ENCODE peak calls at places on chromosomes 2 and 18, in ten cellular contexts. E is fibroblast of pulmonary artery; S is H9; F is epithelial cell of proximal tubule; L is IMR-90; N is iPS-NIHi11; X is WTC11; U is pulmonary artery endothelial cell; D is B cell; P is stimulated activated CD8-positive, alpha-beta memory T cell treated with anti-CD3 and anti-CD28 coated beads, Interleukin-15, amount 100 ng/mL, for 24 hours. G is an unnamed sample.

GRCh38 chr2:109481196-109481555 is 132.6 kb downstream of the SEPTIN10 start:
- DNase-seq in S (no peak), E (no peak), X (no peak), D (no peak), F (no peak), P (no peak), U (no peak), N (no peak), L (no peak), G (no peak)

GRCh38 chr2:166163775-166164174 is 36.0 kb upstream of the SCN1A start:
- DNase-seq in F (no peak), L (peak), E (no peak), X (no peak), D (no peak), S (no peak), P (no peak), N (no peak), U (no peak), G (no peak)

GRCh38 chr2:54810236-54810635 is 86.8 kb downstream of the EML6 start:
- DNase-seq in L (no peak), X (no peak), S (no peak), D (no peak), F (no peak), P (no peak), N (no peak), E (no peak), U (no peak), G (no peak)

GRCh38 chr18:49988101-49988500 is 174.8 kb upstream of the ACAA2 start:
- DNase-seq in P (no peak), D (peak), F (no peak), L (no peak), N (no peak), S (no peak), U (no peak), X (no peak), E (no peak), G (no peak)

GRCh38 chr2:72719416-72719815 is 106.4 kb downstream of the EXOC6B start:
- DNase-seq in P (no peak), X (peak), D (no peak), E (peak), N (peak), U (peak), L (peak), S (peak), F (peak), G (peak)

GRCh38 chr18:5515007-5515744 is 28.6 kb downstream of the EPB41L3 start:
- DNase-seq in L (no peak), U (no peak), D (no peak), E (no peak), X (no peak), N (no peak), P (no peak), S (no peak), F (no peak), G (no peak)

GRCh38 chr2:46848446-46848845 is 67.2 kb downstream of the MCFD2 start:
- DNase-seq in D (no peak), P (no peak), X (no peak), N (no peak), E (peak), U (no peak), F (no peak), L (no peak), S (no peak), G (no peak)

GRCh38 chr2:230134496-230135073 is 65.9 kb upstream of the SLC16A14 start:
- DNase-seq in E (peak), S (no peak), D (no peak), F (no peak), U (peak), P (no peak), N (no peak), X (no peak), L (peak), G (peak)

GRCh38 chr2:130393318-130393910 is 37.6 kb downstream of the PTPN18 start:
- DNase-seq in S (no peak), F (no peak), N (no peak), P (no peak), E (no peak), U (no peak), L (peak), D (no peak), X (no peak), G (no peak)

GRCh38 chr2:219309278-219309677 is at the start of gene PTPRN:
- DNase-seq in L (peak), D (no peak), F (no peak), S (peak), P (no peak), X (peak), N (peak), E (peak), U (no peak), G (no peak)

GRCh38 chr2:36731941-36732700 is 35.6 kb downstream of the VIT start:
- DNase-seq in X (no peak), F (no peak), L (peak), E (peak), P (no peak), N (no peak), U (no peak), D (no peak), S (no peak), G (no peak)

GRCh38 chr2:75539955-75540716 is 20.6 kb downstream of the EVA1A start:
- DNase-seq in X (no peak), L (no peak), F (no peak), S (no peak), U (no peak), P (no peak), N (no peak), E (no peak), D (no peak), G (no peak)

GRCh38 chr18:58967643-58968291 is 103.1 kb downstream of the ZNF532 start:
- DNase-seq in N (no peak), L (peak), P (no peak), X (no peak), E (peak), U (no peak), F (no peak), D (no peak), S (no peak), G (no peak)

GRCh38 chr2:40097691-40098376 is 318.8 kb upstream of the THUMPD2 start:
- DNase-seq in D (no peak), L (peak), P (no peak), E (peak), U (no peak), N (no peak), S (no peak), F (no peak), X (no peak), G (no peak)

GRCh38 chr2:45275235-45275805 is 266.1 kb upstream of the SIX2 start:
- DNase-seq in D (no peak), N (no peak), L (peak), U (no peak), P (no peak), S (no peak), X (no peak), F (peak), E (peak), G (no peak)

GRCh38 chr2:225598426-225598825 is 198.9 kb downstream of the NYAP2 start:
- DNase-seq in P (no peak), L (no peak), F (no peak), N (no peak), U (no peak), D (no peak), S (no peak), X (no peak), E (no peak), G (no peak)

GRCh38 chr2:65070172-65070830 is 14.1 kb downstream of the CEP68 start:
- DNase-seq in L (peak), P (no peak), S (no peak), E (peak), U (no peak), X (no peak), D (no peak), N (no peak), F (no peak), G (no peak)

G was measured in glomerular endothelial cell.